ENCODE peak calls at places on chromosomes 16 and 17, in nine cellular contexts. J, A, M, V, Z, G, S, R and T are unnamed samples.

GRCh38 chr17:2580641-2581040 is 12.8 kb upstream of the PAFAH1B1 start:
- DNase-seq in J (no peak), A (no peak), M (no peak), V (peak), Z (no peak), G (no peak), S (no peak), R (no peak), T (no peak)

GRCh38 chr17:83109793-83110645 is 30.6 kb downstream of the METRNL start:
- DNase-seq in J (no peak), A (peak), M (no peak), V (no peak), Z (peak), G (no peak), S (no peak), R (peak), T (no peak)

GRCh38 chr16:78599271-78599670 is 499.8 kb downstream of the WWOX start:
- DNase-seq in J (no peak), A (no peak), M (no peak), V (no peak), Z (no peak), G (no peak), S (no peak), R (no peak), T (no peak)

GRCh38 chr17:33260638-33261037 is 32.5 kb downstream of the ASIC2 start:
- DNase-seq in J (no peak), A (no peak), M (peak), V (no peak), Z (no peak), G (no peak), S (no peak), R (no peak), T (no peak)

GRCh38 chr16:54934536-54935410 is 4.1 kb downstream of the IRX5 start:
- DNase-seq in J (no peak), A (peak), M (no peak), V (no peak), Z (no peak), G (no peak), S (no peak), R (no peak), T (no peak)

GRCh38 chr16:54421220-54421619 is 134.6 kb upstream of the IRX3 start:
- DNase-seq in J (no peak), A (no peak), M (no peak), V (no peak), Z (no peak), G (no peak), S (no peak), R (no peak), T (no peak)

GRCh38 chr17:74773871-74774286 is 2.3 kb downstream of the NAT9 start:
- DNase-seq in J (no peak), A (no peak), M (no peak), V (no peak), Z (no peak), G (no peak), S (no peak), R (no peak), T (no peak)

GRCh38 chr17:74825952-74826713 is 33.6 kb downstream of the GRIN2C start:
- DNase-seq in J (no peak), A (no peak), M (no peak), V (no peak), Z (peak), G (no peak), S (no peak), R (no peak), T (no peak)

GRCh38 chr17:61150686-61151299 is 248.8 kb upstream of the TBX2 start:
- DNase-seq in J (no peak), A (no peak), M (no peak), V (no peak), Z (no peak), G (no peak), S (no peak), R (no peak), T (no peak)

GRCh38 chr17:27577124-27577761 is 53.7 kb upstream of the LGALS9 start:
- DNase-seq in J (no peak), A (no peak), M (no peak), V (peak), Z (no peak), G (no peak), S (no peak), R (peak), T (no peak)

GRCh38 chr17:50144845-50145531 is 5.5 kb downstream of the PPP1R9B start:
- DNase-seq in J (no peak), A (no peak), M (no peak), V (no peak), Z (no peak), G (peak), S (no peak), R (no peak), T (no peak)

GRCh38 chr17:17722906-17723353 is 41.7 kb downstream of the RAI1 start:
- DNase-seq in J (no peak), A (no peak), M (no peak), V (no peak), Z (no peak), G (peak), S (no peak), R (no peak), T (no peak)

GRCh38 chr17:73319766-73320165 is 8.0 kb upstream of the CDC42EP4 start:
- DNase-seq in J (no peak), A (no peak), M (no peak), V (no peak), Z (no peak), G (no peak), S (no peak), R (no peak), T (no peak)

GRCh38 chr17:67500261-67500660 is 123.2 kb downstream of the PITPNC1 start:
- DNase-seq in J (no peak), A (no peak), M (no peak), V (no peak), Z (no peak), G (no peak), S (no peak), R (no peak), T (no peak)

GRCh38 chr17:65047939-65048338 is 8.6 kb downstream of the GNA13 start:
- DNase-seq in J (no peak), A (no peak), M (no peak), V (no peak), Z (no peak), G (no peak), S (no peak), R (no peak), T (no peak)

GRCh38 chr17:29840884-29841283 is 89.1 kb downstream of the SSH2 start:
- DNase-seq in J (no peak), A (no peak), M (no peak), V (no peak), Z (no peak), G (no peak), S (no peak), R (no peak), T (no peak)

GRCh38 chr16:71709231-71709781 is 15.2 kb downstream of the PHLPP2 start:
- DNase-seq in J (no peak), A (no peak), M (no peak), V (no peak), Z (no peak), G (no peak), S (no peak), R (no peak), T (no peak)

GRCh38 chr16:83549836-83550569 is 257.8 kb upstream of the HSBP1 start:
- DNase-seq in J (no peak), A (no peak), M (no peak), V (no peak), Z (no peak), G (no peak), S (no peak), R (no peak), T (no peak)